ENCODE peak calls at places on chromosomes 4 and X, in four cellular contexts. O is transverse colon, F is pancreas, V is Peyer's patch. J is an unnamed sample. For H3K9me3, the result is how much of the 10 kb centered on the place peaks cover.

GRCh38 chr4:22721189-22721588 is 28.5 kb downstream of the GBA3 start:
- DNase-seq in O (no peak), V (no peak), F (no peak), J (no peak)

GRCh38 chr4:52729586-52729985 is 21.6 kb downstream of the ERVMER34-1 start:
- DNase-seq in V (no peak), F (no peak), O (no peak), J (no peak)

GRCh38 chr4:5654791-5655190 is 53.6 kb downstream of the EVC2 start:
- DNase-seq in V (no peak), O (no peak), F (peak), J (no peak)

GRCh38 chr4:1012031-1012739 is 759 bp downstream of the FGFRL1 start:
- DNase-seq in V (peak), F (peak), O (peak), J (no peak)

GRCh38 chr4:68346461-68346860 is 3.4 kb downstream of the YTHDC1 start:
- DNase-seq in O (no peak), F (no peak), V (no peak), J (no peak)

GRCh38 chrX:56986138-56986537 is 9.2 kb downstream of the SPIN3 start:
- DNase-seq in O (no peak), F (no peak), V (no peak), J (no peak)

GRCh38 chr4:110165382-110166285 is 32.8 kb downstream of the ELOVL6 start:
- DNase-seq in F (no peak), O (peak), V (peak), J (no peak)

GRCh38 chrX:43809463-43809862 is 72.8 kb downstream of the MAOB start:
- DNase-seq in O (no peak), V (no peak), F (no peak), J (no peak)

GRCh38 chrX:94742772-94743171 is 1068.8 kb downstream of the FAM133A start:
- DNase-seq in O (no peak), V (no peak), F (no peak), J (no peak)

GRCh38 chr4:184205243-184205642 is 12.4 kb downstream of the ENPP6 start:
- DNase-seq in V (no peak), F (no peak), O (no peak), J (no peak)

GRCh38 chr4:145619639-145619996 is 433 bp downstream of the MMAA start:
- DNase-seq in V (peak), O (peak), F (peak), J (peak)

GRCh38 chr4:2337131-2337723 is 75.3 kb upstream of the MXD4 start:
- DNase-seq in O (no peak), V (no peak), F (no peak), J (peak)

GRCh38 chr4:122045533-122045932 is 93.7 kb upstream of the TRPC3 start:
- DNase-seq in O (no peak), F (no peak), V (no peak), J (peak)

GRCh38 chr4:8469550-8469949 is 29.0 kb downstream of the TRMT44 start:
- DNase-seq in F (no peak), O (no peak), V (no peak), J (no peak)

GRCh38 chr4:2484993-2485392 is 16.1 kb downstream of the RNF4 start:
- DNase-seq in V (peak), F (peak), O (peak), J (peak)

GRCh38 chrX:24839331-24839730 is 145.6 kb downstream of the POLA1 start:
- DNase-seq in V (no peak), O (no peak), F (no peak), J (no peak)

GRCh38 chrX:19698125-19698524 is 182.8 kb upstream of the MAP3K15 start:
- DNase-seq in V (no peak), O (no peak), F (no peak), J (no peak)

GRCh38 chr4:139735381-139736256 is 70.0 kb downstream of the MGST2 start:
- DNase-seq in V (no peak), O (no peak), F (no peak), J (peak)

GRCh38 chr4:151025759-151026158 is 10.7 kb upstream of the LRBA start:
- DNase-seq in V (no peak), O (no peak), F (no peak), J (no peak)

GRCh38 chrX:16853537-16853936 is 16.6 kb downstream of the RBBP7 start:
- DNase-seq in F (no peak), O (no peak), V (no peak), J (no peak)

GRCh38 chr4:91304292-91304691 is 999.5 kb upstream of the GRID2 start:
- DNase-seq in F (no peak), O (no peak), V (no peak), J (no peak)

GRCh38 chr4:57195622-57196021 is 85.4 kb upstream of the IGFBP7 start:
- DNase-seq in O (no peak), V (no peak), F (no peak), J (no peak)

GRCh38 chrX:116317409-116317808 is 119.0 kb upstream of the SLC6A14 start:
- DNase-seq in V (no peak), F (no peak), O (no peak), J (no peak)

GRCh38 chrX:68867458-68868166 is 38.8 kb downstream of the EFNB1 start:
- DNase-seq in F (no peak), V (peak), O (no peak), J (no peak)

GRCh38 chrX:44842555-44843317 is 1.1 kb upstream of the DUSP21 start:
- DNase-seq in O (no peak), V (no peak), F (no peak), J (no peak)

GRCh38 chrX:16511776-16512400 is 138.1 kb upstream of the S100G start:
- DNase-seq in F (no peak), V (no peak), O (no peak), J (no peak)

GRCh38 chr4:107044170-107044569 is 8.1 kb upstream of the DKK2 start:
- DNase-seq in F (no peak), O (no peak), V (no peak), J (no peak)

GRCh38 chr4:76984127-76984526 is 34.6 kb downstream of the SEPTIN11 start:
- DNase-seq in F (no peak), V (no peak), O (no peak), J (no peak)

GRCh38 chrX:952816-953215 is 259.6 kb downstream of the CRLF2 start:
- DNase-seq in V (no peak), O (no peak), F (no peak), J (no peak)

GRCh38 chr4:113837397-113837796 is 75.9 kb upstream of the CAMK2D start:
- DNase-seq in F (no peak), O (no peak), V (no peak), J (no peak)

GRCh38 chr4:112817933-112818921 is 181.3 kb downstream of the LARP7 start:
- DNase-seq in V (peak), O (peak), F (no peak), J (no peak)

GRCh38 chr4:153535735-153536494 is 69.8 kb downstream of the TMEM131L start:
- DNase-seq in V (no peak), O (no peak), F (no peak), J (no peak)

GRCh38 chr4:94468093-94468492 is 16.4 kb downstream of the PDLIM5 start:
- DNase-seq in V (no peak), F (no peak), O (no peak), J (no peak)

GRCh38 chr4:64756016-64756415 is 346.8 kb upstream of the TECRL start:
- DNase-seq in V (no peak), O (no peak), F (no peak), J (no peak)

GRCh38 chrX:2370436-2370835 is 130.3 kb downstream of the DHRSX start:
- DNase-seq in F (no peak), O (no peak), V (no peak), J (no peak)

GRCh38 chr4:57163530-57164459 is 53.6 kb upstream of the IGFBP7 start:
- DNase-seq in O (peak), V (peak), F (peak), J (peak)

GRCh38 chrX:140229187-140229586 is 263.9 kb upstream of the CXorf66 start:
- DNase-seq in F (no peak), V (no peak), O (no peak), J (no peak)

GRCh38 chrX:152992120-152992519 is 1.8 kb downstream of the PNMA5 start:
- DNase-seq in V (no peak), F (no peak), O (no peak), J (no peak)

GRCh38 chr4:19944806-19945205 is 306.9 kb upstream of the SLIT2 start:
- DNase-seq in O (no peak), V (no peak), F (no peak), J (no peak)

GRCh38 chr4:19944251-19944650 is 307.5 kb upstream of the SLIT2 start:
- DNase-seq in F (no peak), V (no peak), O (no peak), J (no peak)

GRCh38 chr4:19945979-19946380 is 305.7 kb upstream of the SLIT2 start:
- DNase-seq in V (no peak), F (no peak), O (no peak), J (no peak)

GRCh38 chr4:19947349-19947748 is 304.4 kb upstream of the SLIT2 start:
- DNase-seq in V (no peak), F (no peak), O (no peak), J (no peak)

GRCh38 chr4:19945501-19945900 is 306.2 kb upstream of the SLIT2 start:
- DNase-seq in O (no peak), V (no peak), F (no peak), J (no peak)
- H3K9me3 ChIP-seq in O (under half), V (under half), F (under half), J (under half)

GRCh38 chr4:6659897-6660296 is 19.4 kb downstream of the MRFAP1 start:
- DNase-seq in F (no peak), O (no peak), V (no peak), J (no peak)

GRCh38 chr4:6660430-6660829 is 19.9 kb downstream of the MRFAP1 start:
- DNase-seq in O (no peak), V (no peak), F (no peak), J (no peak)

GRCh38 chr4:6657242-6658203 is 17.0 kb downstream of the MRFAP1 start:
- DNase-seq in V (no peak), F (no peak), O (no peak), J (peak)

GRCh38 chr4:6658204-6658585 is 17.7 kb downstream of the MRFAP1 start:
- DNase-seq in F (no peak), O (no peak), V (no peak), J (no peak)

DNA sequence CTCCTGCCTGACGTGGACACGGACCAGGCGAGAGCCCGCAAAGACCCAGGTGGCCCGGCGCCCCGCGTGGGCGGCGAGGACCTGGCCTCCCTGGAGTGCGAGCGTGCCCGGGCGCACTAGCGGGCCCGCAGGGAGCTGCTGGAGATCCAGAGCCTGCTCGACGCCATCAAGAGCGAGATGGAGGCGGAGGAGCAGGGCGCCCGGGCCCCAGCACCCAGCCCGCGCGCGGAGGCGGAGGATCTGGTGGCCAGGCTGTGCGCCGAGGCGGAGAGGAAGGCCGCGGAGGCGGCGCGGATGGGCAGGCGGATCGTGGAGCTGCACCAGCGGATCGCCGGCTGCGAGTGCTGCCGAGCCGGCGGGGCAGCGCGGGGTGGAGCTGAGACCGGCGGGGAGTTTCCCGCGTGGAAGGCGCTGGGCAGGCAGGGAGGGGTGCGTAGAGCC is 18.2 kb downstream of the MRFAP1 start:
- DNase-seq in O (peak), V (peak), F (no peak), J (peak)
- H3K4me3 ChIP-seq in O (peak), V (peak), F (peak), J (peak)

DNA sequence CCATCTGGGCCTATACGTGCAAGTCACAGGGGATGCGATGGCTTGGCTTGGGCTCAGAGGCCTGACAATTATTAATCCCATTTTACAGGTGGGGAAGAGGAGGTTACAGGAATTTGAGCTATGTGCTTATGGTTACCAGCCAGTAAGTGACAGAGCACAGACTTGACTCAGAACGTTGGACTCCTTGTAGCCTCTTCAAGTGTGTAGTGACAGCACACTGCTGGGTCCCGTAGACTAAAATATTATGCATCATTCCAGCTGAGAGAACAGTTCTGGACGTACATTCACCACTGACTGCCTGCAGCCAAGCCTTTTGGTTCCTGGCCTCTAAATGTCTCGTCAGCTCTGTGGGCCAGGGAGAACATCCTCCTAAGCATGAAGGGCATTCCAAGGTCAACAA is 314.5 kb downstream of the GPAT3 start:
- DNase-seq in F (no peak), V (no peak), O (no peak), J (no peak)
- H3K27ac ChIP-seq in F (no peak), V (no peak), O (no peak), J (no peak)

DNA sequence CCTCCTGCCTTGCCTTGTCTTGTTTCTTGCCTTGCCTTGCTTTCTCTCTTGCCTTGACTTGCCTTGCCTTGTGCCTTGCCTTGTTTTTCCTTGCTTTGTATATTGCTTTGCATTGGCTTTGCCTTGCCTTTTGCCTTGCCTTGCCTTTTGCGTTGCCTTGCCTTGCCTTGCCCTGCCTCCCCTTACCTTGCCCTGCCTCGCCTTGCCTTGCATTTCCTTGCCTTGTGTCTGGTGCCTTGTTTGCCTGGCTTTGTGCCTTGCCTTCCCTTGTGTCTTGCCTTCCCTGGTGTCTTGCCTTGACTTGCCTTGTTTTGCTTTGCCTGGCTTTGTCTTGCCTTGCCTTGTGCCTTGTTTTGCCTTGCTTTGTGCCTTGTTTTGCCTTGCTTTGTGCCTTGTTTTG is 89.7 kb downstream of the TAB3 start:
- DNase-seq in O (no peak), F (no peak), V (no peak), J (no peak)
- H3K9me3 ChIP-seq in O (under half), F (under half), V (under half), J (under half)

GRCh38 chr4:41122775-41123174 is 91.6 kb downstream of the APBB2 start:
- DNase-seq in F (no peak), V (no peak), O (no peak), J (peak)

GRCh38 chr4:41122309-41122708 is 92.0 kb downstream of the APBB2 start:
- DNase-seq in F (no peak), O (no peak), V (no peak), J (no peak)

GRCh38 chr4:41125558-41126311 is 88.6 kb downstream of the APBB2 start:
- DNase-seq in F (no peak), V (no peak), O (no peak), J (no peak)

GRCh38 chr4:41121906-41122305 is 92.4 kb downstream of the APBB2 start:
- DNase-seq in F (no peak), V (no peak), O (no peak), J (no peak)

GRCh38 chr4:41124916-41125548 is 89.3 kb downstream of the APBB2 start:
- DNase-seq in O (no peak), V (no peak), F (no peak), J (no peak)
- H3K4me3 ChIP-seq in O (no peak), V (no peak), F (no peak), J (no peak)

DNA sequence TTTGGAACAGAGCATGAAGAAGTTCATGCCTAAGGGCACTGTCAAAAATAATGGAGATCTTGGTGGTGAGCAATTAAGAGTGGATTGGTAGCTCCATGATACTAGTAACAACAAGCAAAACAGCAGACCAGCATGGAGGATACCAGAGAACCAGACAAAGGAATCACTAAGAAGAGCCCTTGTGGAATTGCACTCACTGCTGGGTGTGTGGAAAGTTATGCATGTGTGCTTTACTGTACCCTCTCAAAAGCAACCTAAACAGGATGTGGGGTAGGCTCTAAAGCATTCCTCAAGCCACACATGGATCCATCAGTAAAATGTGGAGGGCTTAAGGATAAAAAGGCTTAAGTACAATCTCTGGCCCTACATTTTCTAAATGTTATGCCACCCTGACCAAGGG is 69.5 kb downstream of the AR start:
- DNase-seq in F (no peak), V (no peak), O (no peak), J (no peak)
- H3K27ac ChIP-seq in F (no peak), V (no peak), O (no peak), J (no peak)